ENCODE peak calls at places on chromosomes 16 and 17, in ten cellular contexts. C is fibroblast of mammary gland; J is cardiac fibroblast; N is nephron progenitor cell; I is GM13977; X is foreskin fibroblast; H is PC-9; E is CD8-positive, alpha-beta T cell; D is Caco-2; M is progenitor cell of endocrine pancreas. L is an unnamed sample.

GRCh38 chr17:31575043-31575442 is 183.6 kb downstream of the RAB11FIP4 start:
- DNase-seq in C (no peak), J (no peak), N (no peak), I (no peak), X (no peak), H (no peak), E (no peak), D (no peak), M (no peak), L (no peak)

GRCh38 chr16:87017388-87018012 is 299.7 kb downstream of the C16orf95 start:
- DNase-seq in C (peak), J (peak), N (no peak), I (no peak), X (peak), H (no peak), E (no peak), D (no peak), M (no peak), L (peak)

GRCh38 chr17:49240619-49241018 is 10.0 kb upstream of the PHOSPHO1 start:
- DNase-seq in C (no peak), J (no peak), N (no peak), I (no peak), X (no peak), H (no peak), E (no peak), D (no peak), M (no peak), L (no peak)

GRCh38 chr16:87383522-87384161 is at the start of gene FBXO31:
- DNase-seq in C (peak), J (peak), N (peak), I (peak), X (peak), H (peak), E (peak), D (peak), M (peak), L (peak)

GRCh38 chr16:2428051-2428786 is 1.0 kb upstream of the CCNF start:
- DNase-seq in C (peak), J (peak), N (peak), I (peak), X (peak), H (peak), E (no peak), D (peak), M (peak), L (no peak)

GRCh38 chr16:17370233-17371013 is 100.3 kb downstream of the XYLT1 start:
- DNase-seq in C (peak), J (peak), N (no peak), I (no peak), X (peak), H (no peak), E (no peak), D (no peak), M (no peak), L (no peak)

GRCh38 chr17:40303706-40304450 is 5.1 kb upstream of the RARA start:
- DNase-seq in C (peak), J (peak), N (no peak), I (no peak), X (peak), H (no peak), E (no peak), D (no peak), M (no peak), L (peak)

GRCh38 chr17:78883090-78883532 is 19.9 kb downstream of the CEP295NL start:
- DNase-seq in C (peak), J (peak), N (no peak), I (no peak), X (peak), H (peak), E (no peak), D (peak), M (no peak), L (peak)

GRCh38 chr16:85935957-85936760 is 37.2 kb downstream of the IRF8 start:
- DNase-seq in C (no peak), J (no peak), N (no peak), I (peak), X (no peak), H (no peak), E (peak), D (no peak), M (no peak), L (no peak)

GRCh38 chr16:85384831-85385462 is 228.2 kb upstream of the GSE1 start:
- DNase-seq in C (no peak), J (no peak), N (peak), I (no peak), X (no peak), H (peak), E (no peak), D (peak), M (no peak), L (no peak)

GRCh38 chr17:76493505-76494167 is 7.6 kb downstream of the RHBDF2 start:
- DNase-seq in C (no peak), J (no peak), N (no peak), I (no peak), X (peak), H (no peak), E (no peak), D (no peak), M (no peak), L (no peak)

GRCh38 chr16:70725024-70725911 is 39.4 kb upstream of the MTSS2 start:
- DNase-seq in C (no peak), J (no peak), N (no peak), I (no peak), X (peak), H (no peak), E (no peak), D (no peak), M (no peak), L (no peak)

GRCh38 chr17:72467841-72468653 is 347.2 kb downstream of the SOX9 start:
- DNase-seq in C (peak), J (peak), N (no peak), I (no peak), X (peak), H (no peak), E (no peak), D (no peak), M (no peak), L (peak)

GRCh38 chr16:68844211-68844564 is 857 bp downstream of the TANGO6 start:
- DNase-seq in C (no peak), J (no peak), N (no peak), I (no peak), X (no peak), H (no peak), E (no peak), D (no peak), M (no peak), L (no peak)

GRCh38 chr17:32007463-32008298 is 498 bp downstream of the LRRC37B start:
- DNase-seq in C (peak), J (peak), N (no peak), I (peak), X (peak), H (peak), E (peak), D (peak), M (peak), L (no peak)

GRCh38 chr17:28495626-28496025 is 10.5 kb upstream of the FOXN1 start:
- DNase-seq in C (no peak), J (no peak), N (no peak), I (no peak), X (no peak), H (no peak), E (no peak), D (no peak), M (no peak), L (no peak)

GRCh38 chr16:56211471-56211944 is 20.2 kb downstream of the GNAO1 start:
- DNase-seq in C (no peak), J (no peak), N (no peak), I (no peak), X (no peak), H (no peak), E (no peak), D (no peak), M (no peak), L (peak)

GRCh38 chr17:80103686-80104085 is 2.3 kb downstream of the GAA start:
- DNase-seq in C (no peak), J (no peak), N (no peak), I (no peak), X (no peak), H (no peak), E (no peak), D (no peak), M (no peak), L (no peak)

GRCh38 chr17:57138956-57139576 is 54.0 kb downstream of the AKAP1 start:
- DNase-seq in C (peak), J (peak), N (no peak), I (no peak), X (peak), H (no peak), E (no peak), D (no peak), M (no peak), L (no peak)

GRCh38 chr16:29663020-29663828 is at the start of gene SPN:
- DNase-seq in C (no peak), J (no peak), N (no peak), I (peak), X (no peak), H (no peak), E (no peak), D (no peak), M (no peak), L (no peak)

GRCh38 chr17:75525806-75526554 is 483 bp downstream of the LLGL2 start:
- DNase-seq in C (no peak), J (no peak), N (peak), I (peak), X (no peak), H (peak), E (no peak), D (peak), M (no peak), L (no peak)

GRCh38 chr17:50956750-50957523 is 90.8 kb upstream of the TOB1 start:
- DNase-seq in C (peak), J (peak), N (peak), I (peak), X (peak), H (peak), E (peak), D (peak), M (no peak), L (no peak)

GRCh38 chr16:77657016-77657415 is 65.3 kb upstream of the NUDT7 start:
- DNase-seq in C (peak), J (peak), N (no peak), I (no peak), X (no peak), H (no peak), E (no peak), D (peak), M (no peak), L (no peak)

GRCh38 chr17:83086197-83086880 is 6.9 kb downstream of the METRNL start:
- DNase-seq in C (no peak), J (no peak), N (no peak), I (no peak), X (peak), H (no peak), E (no peak), D (no peak), M (no peak), L (no peak)

GRCh38 chr17:410674-411401 is 58.2 kb upstream of the RPH3AL start:
- DNase-seq in C (peak), J (peak), N (no peak), I (no peak), X (peak), H (peak), E (peak), D (peak), M (peak), L (no peak)
- TF ChIP-seq CTCF in C (peak), J (no peak), N (no peak), I (no peak), X (no peak), H (no peak), E (peak), D (no peak), M (no peak), L (no peak)

GRCh38 chr17:38918129-38918913 is 7.1 kb upstream of the LASP1NB start:
- DNase-seq in C (no peak), J (no peak), N (no peak), I (no peak), X (no peak), H (no peak), E (no peak), D (no peak), M (no peak), L (no peak)
- TF ChIP-seq CTCF in C (no peak), J (no peak), N (no peak), I (no peak), X (no peak), H (no peak), E (no peak), D (no peak), M (no peak), L (no peak)

GRCh38 chr16:52976539-52977167 is 76.0 kb downstream of the CHD9NB start:
- DNase-seq in C (peak), J (peak), N (no peak), I (peak), X (peak), H (peak), E (no peak), D (peak), M (no peak), L (no peak)
- TF ChIP-seq CTCF in C (peak), J (peak), N (peak), I (peak), X (peak), H (no peak), E (no peak), D (peak), M (peak), L (peak)

DNA sequence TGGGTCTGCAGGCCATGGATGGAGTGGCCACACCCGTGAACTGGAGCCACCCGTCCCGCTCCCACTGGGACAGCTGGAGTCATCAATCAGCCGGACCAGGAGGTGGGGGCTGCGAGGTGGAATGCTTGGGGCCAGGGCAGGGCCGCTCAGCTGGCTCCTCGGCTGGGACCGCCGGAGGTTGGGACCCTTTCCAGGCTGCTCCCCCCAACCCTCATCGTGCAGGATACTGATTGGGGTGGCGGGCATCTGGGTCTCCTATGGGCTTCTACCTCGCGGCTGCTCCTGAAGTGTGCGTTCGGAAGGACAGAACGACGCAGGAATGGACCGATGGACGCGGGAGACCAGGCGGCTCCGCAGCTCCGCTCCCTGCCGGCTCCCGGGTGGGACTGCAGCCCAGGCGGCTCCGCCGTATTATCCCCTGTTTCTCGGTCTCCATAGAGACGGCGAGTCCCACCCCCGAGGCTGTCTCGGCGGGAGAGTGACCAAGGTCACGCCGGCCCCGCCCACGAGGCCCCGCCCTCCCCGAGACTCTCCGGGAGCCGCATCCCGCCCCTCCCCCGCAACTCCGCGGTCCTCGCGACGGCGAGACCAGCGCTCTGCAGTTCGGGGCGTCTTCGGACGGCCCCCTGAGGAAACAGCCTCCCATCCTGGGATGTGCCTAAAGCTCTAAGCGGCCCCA is at the start of gene TPPP3:
- DNase-seq in C (peak), J (peak), N (peak), I (peak), X (peak), H (peak), E (no peak), D (peak), M (peak), L (peak)
- TF ChIP-seq CTCF in C (peak), J (peak), N (peak), I (peak), X (peak), H (peak), E (peak), D (peak), M (peak), L (peak)

GRCh38 chr16:66751135-66751991 is at the start of gene DYNC1LI2:
- DNase-seq in C (peak), J (peak), N (peak), I (peak), X (peak), H (peak), E (peak), D (peak), M (peak), L (no peak)
- TF ChIP-seq CTCF in C (no peak), J (peak), N (peak), I (peak), X (peak), H (no peak), E (peak), D (peak), M (peak), L (peak)